ENCODE peak calls at places on chromosome 9, in six cellular contexts. Z, O, P, I, S and V are unnamed samples.

GRCh38 chr9:114694719-114695269 is 12.8 kb upstream of the TEX48 start:
- DNase-seq in Z (no peak), O (no peak), P (no peak), I (no peak), S (peak; percentile 60), V (no peak)

GRCh38 chr9:116320180-116320799 is 166.7 kb downstream of the PAPPA start:
- DNase-seq in Z (no peak), O (no peak), P (peak; percentile 27), I (no peak), S (no peak), V (no peak)

GRCh38 chr9:111925784-111926183 is 29.2 kb downstream of the UGCG start:
- DNase-seq in Z (no peak), O (no peak), P (no peak), I (no peak), S (no peak), V (no peak)

GRCh38 chr9:115442054-115442453 is 324.1 kb upstream of the TNC start:
- DNase-seq in Z (no peak), O (no peak), P (no peak), I (no peak), S (no peak), V (no peak)

GRCh38 chr9:26301659-26302058 is 590.9 kb downstream of the CAAP1 start:
- DNase-seq in Z (no peak), O (no peak), P (no peak), I (no peak), S (no peak), V (no peak)

GRCh38 chr9:108478431-108478837 is 377.4 kb downstream of the ACTL7B start:
- DNase-seq in Z (no peak), O (no peak), P (no peak), I (no peak), S (no peak), V (no peak)

GRCh38 chr9:89550516-89550915 is 52.6 kb upstream of the SEMA4D start:
- DNase-seq in Z (no peak), O (no peak), P (no peak), I (no peak), S (no peak), V (no peak)

GRCh38 chr9:137163101-137163661 is 6.7 kb downstream of the LRRC26 start:
- DNase-seq in Z (peak; percentile 70), O (no peak), P (peak; percentile 66), I (no peak), S (no peak), V (no peak)

GRCh38 chr9:38689678-38690077 is 30.3 kb downstream of the FAM240B start:
- DNase-seq in Z (peak; percentile 59), O (no peak), P (no peak), I (no peak), S (no peak), V (no peak)

GRCh38 chr9:94553029-94553938 is 1.6 kb upstream of the PCAT7 start:
- DNase-seq in Z (no peak), O (no peak), P (no peak), I (peak; percentile 80), S (no peak), V (no peak)

GRCh38 chr9:108775901-108776306 is 79.9 kb downstream of the ACTL7B start:
- DNase-seq in Z (no peak), O (no peak), P (no peak), I (peak; percentile 97), S (no peak), V (no peak)

GRCh38 chr9:114432323-114433067 is 44.7 kb upstream of the AKNA start:
- DNase-seq in Z (no peak), O (no peak), P (no peak), I (no peak), S (no peak), V (no peak)

GRCh38 chr9:98523231-98523901 is 185.4 kb downstream of the GABBR2 start:
- DNase-seq in Z (no peak), O (no peak), P (no peak), I (no peak), S (no peak), V (no peak)

GRCh38 chr9:26974927-26975326 is 18.7 kb downstream of the IFT74 start:
- DNase-seq in Z (peak; percentile 56), O (no peak), P (no peak), I (no peak), S (no peak), V (no peak)

GRCh38 chr9:135663857-135664256 is 748 bp downstream of the LCN9 start:
- DNase-seq in Z (no peak), O (no peak), P (no peak), I (no peak), S (no peak), V (no peak)

GRCh38 chr9:112782218-112782617 is 31.7 kb downstream of the SNX30 start:
- DNase-seq in Z (no peak), O (no peak), P (no peak), I (no peak), S (no peak), V (no peak)

GRCh38 chr9:114011313-114011712 is 66.8 kb downstream of the AMBP start:
- DNase-seq in Z (peak; percentile 42), O (no peak), P (no peak), I (no peak), S (no peak), V (no peak)

GRCh38 chr9:107426126-107426525 is 63.4 kb downstream of the KLF4 start:
- DNase-seq in Z (no peak), O (no peak), P (no peak), I (no peak), S (no peak), V (no peak)

GRCh38 chr9:23153058-23153457 is 673.0 kb downstream of the ELAVL2 start:
- DNase-seq in Z (no peak), O (no peak), P (no peak), I (no peak), S (no peak), V (no peak)

GRCh38 chr9:91659529-91660294 is 236.1 kb upstream of the NFIL3 start:
- DNase-seq in Z (no peak), O (no peak), P (peak; percentile 62), I (no peak), S (no peak), V (no peak)

GRCh38 chr9:112145886-112146285 is 29.2 kb downstream of the SUSD1 start:
- DNase-seq in Z (no peak), O (no peak), P (no peak), I (no peak), S (no peak), V (no peak)

GRCh38 chr9:126126807-126127206 is 199.8 kb upstream of the MVB12B start:
- DNase-seq in Z (peak; percentile 31), O (no peak), P (no peak), I (no peak), S (no peak), V (no peak)

DNA sequence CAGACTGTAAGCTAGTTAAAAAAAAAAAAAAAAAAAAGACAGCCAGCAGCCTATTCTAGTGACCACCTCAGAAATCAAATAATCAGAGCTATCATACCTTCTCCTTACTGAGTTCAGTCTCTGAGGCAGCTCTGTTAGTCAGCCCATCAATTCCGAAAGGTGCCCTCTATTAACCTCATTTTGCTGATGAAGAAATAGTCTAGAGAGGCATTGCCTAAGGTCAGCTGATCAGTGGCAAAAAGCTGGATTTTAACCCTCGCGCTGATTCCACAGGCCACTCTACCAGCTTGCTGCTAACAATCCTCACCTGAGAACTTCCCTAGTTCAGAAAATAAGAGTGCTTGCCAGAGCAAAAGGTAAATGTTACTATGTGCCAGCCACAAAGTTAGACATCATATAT is 172.0 kb downstream of the DENND1A start:
- DNase-seq in Z (no peak), O (no peak), P (no peak), I (no peak), S (no peak), V (no peak)
- TF ChIP-seq POLR2A in Z (no peak), O (no peak), P (no peak), I (no peak), S (no peak), V (no peak)

GRCh38 chr9:124267271-124267807 is 9.6 kb downstream of the NEK6 start:
- DNase-seq in Z (no peak), O (no peak), P (no peak), I (no peak), S (no peak), V (no peak)
- TF ChIP-seq TAF1 in Z (no peak), O (no peak), P (no peak), I (no peak), S (no peak), V (no peak)

DNA sequence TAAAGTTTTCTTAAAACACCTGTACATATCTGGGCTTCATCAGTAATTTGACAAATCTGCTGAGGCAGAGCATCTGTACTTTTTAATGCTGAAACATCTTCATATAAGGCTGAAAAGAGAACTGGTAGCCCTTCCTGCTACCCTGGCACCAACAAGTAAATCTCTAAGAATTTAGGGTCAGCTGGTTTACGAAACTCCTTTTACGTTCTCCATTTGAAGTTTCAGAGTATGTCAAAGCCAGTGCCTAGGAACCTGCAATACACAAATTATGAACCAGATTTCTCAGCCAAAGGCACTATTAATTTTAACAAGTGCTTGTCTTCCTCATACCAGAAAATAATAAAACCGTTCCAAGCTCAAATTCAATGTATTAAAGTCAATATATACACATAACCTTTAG is 3.8 kb downstream of the ZFAND5 start:
- DNase-seq in Z (no peak), O (no peak), P (no peak), I (no peak), S (no peak), V (no peak)
- TF ChIP-seq POLR2AphosphoS5 in Z (no peak), O (no peak), P (no peak), I (no peak), S (no peak), V (no peak)

DNA sequence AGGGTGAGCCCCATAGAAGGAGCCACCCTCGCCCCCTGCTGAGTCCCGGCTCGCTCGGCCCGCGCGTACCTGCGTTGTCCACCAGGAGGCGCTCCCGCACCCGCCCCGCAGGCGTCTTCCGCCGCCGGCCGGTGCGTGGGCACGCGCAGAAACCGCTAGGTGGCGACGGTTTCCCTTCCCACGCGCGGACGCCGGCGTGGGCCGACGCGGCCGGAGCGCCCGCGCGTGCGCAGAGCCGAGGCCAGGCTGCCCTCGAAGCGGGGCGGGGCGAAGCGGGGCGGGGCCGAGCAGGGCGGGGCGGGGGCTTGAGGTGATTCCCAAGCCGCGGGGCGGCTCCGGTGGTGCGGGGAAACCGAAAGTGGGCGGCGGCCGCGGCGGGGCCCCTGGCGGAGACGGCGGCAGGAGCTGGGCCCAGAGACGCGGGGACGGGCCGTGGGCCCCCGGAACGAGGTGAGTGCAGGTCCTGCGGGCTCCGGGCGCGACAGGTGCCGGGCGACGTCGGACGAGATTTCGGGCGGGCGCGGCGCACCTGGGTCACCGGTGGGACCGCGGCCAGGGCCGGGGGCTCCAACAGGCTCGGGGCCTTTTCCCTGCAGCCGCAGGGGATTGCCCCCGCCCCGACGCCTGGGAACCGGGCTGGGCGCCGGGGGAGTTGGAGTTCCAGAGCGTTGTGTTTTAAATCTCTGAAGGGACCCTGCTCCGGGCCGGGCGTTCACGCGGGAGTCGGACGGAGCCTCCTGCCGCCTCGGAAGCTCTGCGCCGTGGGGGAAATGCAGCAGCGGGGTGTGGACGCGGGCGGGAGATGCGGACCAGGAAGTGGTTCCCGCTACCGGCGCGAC is at the start of gene TDRD7:
- DNase-seq in Z (peak; percentile 91), O (peak; percentile 90), P (peak; percentile 97), I (peak; percentile 65), S (peak; percentile 50), V (peak; percentile 85)
- TF ChIP-seq POLR2A in Z (no peak), O (no peak), P (no peak), I (no peak), S (peak; percentile 69), V (no peak)